ENCODE peak calls at places on chromosomes 1 and 21, in eight cellular contexts. D, E, K, L, S, I, O and W are unnamed samples.

GRCh38 chr1:38050397-38051141 is 4.0 kb upstream of the POU3F1 start:
- DNase-seq in D (no peak), E (no peak), K (peak), L (no peak), S (no peak), I (no peak), O (no peak), W (no peak)

GRCh38 chr1:157111396-157112165 is 12.0 kb upstream of the ETV3L start:
- DNase-seq in D (no peak), E (no peak), K (peak), L (no peak), S (no peak), I (no peak), O (no peak), W (no peak)

GRCh38 chr1:233787599-233787998 is 116.9 kb upstream of the SLC35F3 start:
- DNase-seq in D (no peak), E (no peak), K (no peak), L (no peak), S (no peak), I (no peak), O (no peak), W (no peak)

GRCh38 chr1:59455206-59455605 is 158.3 kb downstream of the FGGY start:
- DNase-seq in D (no peak), E (no peak), K (no peak), L (no peak), S (peak), I (no peak), O (no peak), W (no peak)

GRCh38 chr1:67677925-67678324 is 7.1 kb upstream of the GADD45A start:
- DNase-seq in D (no peak), E (no peak), K (no peak), L (no peak), S (no peak), I (no peak), O (no peak), W (no peak)

GRCh38 chr1:185267701-185268100 is 49.3 kb downstream of the IVNS1ABP start:
- DNase-seq in D (no peak), E (no peak), K (no peak), L (no peak), S (no peak), I (no peak), O (no peak), W (no peak)

GRCh38 chr1:11600901-11601300 is 53.3 kb downstream of the FBXO2 start:
- DNase-seq in D (no peak), E (no peak), K (no peak), L (no peak), S (no peak), I (no peak), O (no peak), W (no peak)

GRCh38 chr1:47196622-47197021 is 6.8 kb upstream of the PDZK1IP1 start:
- DNase-seq in D (no peak), E (no peak), K (no peak), L (no peak), S (no peak), I (no peak), O (no peak), W (no peak)

GRCh38 chr1:200374569-200375312 is 35.1 kb downstream of the ZNF281 start:
- DNase-seq in D (no peak), E (no peak), K (no peak), L (no peak), S (no peak), I (no peak), O (no peak), W (no peak)

GRCh38 chr1:176802316-176802715 is 339.3 kb downstream of the PAPPA2 start:
- DNase-seq in D (no peak), E (no peak), K (no peak), L (no peak), S (no peak), I (no peak), O (no peak), W (no peak)

GRCh38 chr1:234970371-234970730 is 158.3 kb downstream of the TOMM20 start:
- DNase-seq in D (no peak), E (no peak), K (no peak), L (no peak), S (no peak), I (no peak), O (no peak), W (no peak)

GRCh38 chr1:10634428-10635384 is 160.0 kb downstream of the PEX14 start:
- DNase-seq in D (peak), E (no peak), K (no peak), L (no peak), S (peak), I (peak), O (peak), W (peak)

GRCh38 chr1:38123356-38123755 is 76.8 kb upstream of the POU3F1 start:
- DNase-seq in D (peak), E (no peak), K (no peak), L (no peak), S (peak), I (no peak), O (no peak), W (no peak)

GRCh38 chr21:39663742-39664492 is 51.2 kb downstream of the B3GALT5 start:
- DNase-seq in D (no peak), E (no peak), K (no peak), L (no peak), S (no peak), I (no peak), O (no peak), W (no peak)

GRCh38 chr1:168386949-168387586 is 106.4 kb downstream of the TBX19 start:
- DNase-seq in D (no peak), E (peak), K (peak), L (peak), S (peak), I (no peak), O (peak), W (no peak)

GRCh38 chr1:15332525-15332924 is 77.2 kb upstream of the EFHD2 start:
- DNase-seq in D (no peak), E (no peak), K (no peak), L (no peak), S (no peak), I (no peak), O (no peak), W (no peak)

GRCh38 chr21:17819878-17820232 is 699 bp upstream of the C21orf91 start:
- DNase-seq in D (no peak), E (no peak), K (no peak), L (no peak), S (peak), I (no peak), O (no peak), W (no peak)

GRCh38 chr1:74426208-74426932 is 86.0 kb downstream of the LRRC53 start:
- DNase-seq in D (no peak), E (no peak), K (peak), L (no peak), S (no peak), I (no peak), O (no peak), W (no peak)

GRCh38 chr1:164562947-164563346 is 4.0 kb downstream of the PBX1 start:
- DNase-seq in D (no peak), E (no peak), K (no peak), L (no peak), S (no peak), I (no peak), O (no peak), W (no peak)

GRCh38 chr1:154945962-154946850 is 9.7 kb upstream of the PMVK start:
- DNase-seq in D (no peak), E (no peak), K (no peak), L (peak), S (no peak), I (no peak), O (no peak), W (no peak)
- H3K27ac ChIP-seq in D (no peak), E (peak), K (no peak), L (peak), S (peak), I (no peak), O (no peak), W (no peak)

DNA sequence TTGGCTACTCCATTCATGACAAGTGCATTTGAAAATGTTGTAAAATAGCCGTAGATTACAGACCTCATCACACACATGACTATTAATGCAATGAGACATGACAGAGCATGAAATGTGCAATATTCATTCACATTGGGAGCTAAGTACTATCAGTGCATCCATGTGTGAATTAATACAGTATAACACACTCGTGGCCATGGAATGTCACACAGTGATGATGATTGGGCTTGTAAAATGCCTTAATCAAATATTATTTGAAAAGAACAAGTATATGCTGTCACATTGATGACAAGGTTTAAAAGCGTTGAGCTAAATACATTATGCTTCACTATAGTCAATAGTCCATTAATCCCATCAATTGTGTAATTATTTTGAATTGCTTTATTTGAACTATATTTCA is 407.1 kb downstream of the AMY1C start:
- DNase-seq in D (no peak), E (no peak), K (no peak), L (no peak), S (no peak), I (no peak), O (no peak), W (no peak)
- TF ChIP-seq CTCF in D (no peak), E (no peak), K (no peak), L (no peak), S (no peak), I (no peak), O (no peak), W (no peak)

GRCh38 chr1:81756872-81757271 is 43.9 kb upstream of the ADGRL2 start:
- DNase-seq in D (no peak), E (no peak), K (no peak), L (no peak), S (no peak), I (no peak), O (no peak), W (no peak)

GRCh38 chr1:81758213-81758612 is 42.5 kb upstream of the ADGRL2 start:
- DNase-seq in D (no peak), E (no peak), K (no peak), L (no peak), S (no peak), I (no peak), O (no peak), W (no peak)

GRCh38 chr1:81757398-81758020 is 43.2 kb upstream of the ADGRL2 start:
- DNase-seq in D (no peak), E (no peak), K (no peak), L (no peak), S (no peak), I (no peak), O (no peak), W (no peak)

GRCh38 chr1:81754424-81754823 is 46.3 kb upstream of the ADGRL2 start:
- DNase-seq in D (no peak), E (no peak), K (no peak), L (no peak), S (no peak), I (no peak), O (no peak), W (no peak)

GRCh38 chr1:81752840-81753239 is 47.9 kb upstream of the ADGRL2 start:
- DNase-seq in D (no peak), E (no peak), K (no peak), L (no peak), S (no peak), I (no peak), O (no peak), W (no peak)
- H3K27ac ChIP-seq in D (no peak), E (no peak), K (no peak), L (no peak), S (no peak), I (no peak), O (no peak), W (no peak)

GRCh38 chr1:154335351-154335714 is 10.0 kb downstream of the ATP8B2 start:
- DNase-seq in D (no peak), E (no peak), K (no peak), L (no peak), S (no peak), I (no peak), O (no peak), W (no peak)
- TF ChIP-seq CTCF in D (no peak), E (peak), K (no peak), L (no peak), S (peak), I (no peak), O (no peak), W (peak)